ENCODE peak calls at places on chromosomes 13 and 19, in nine cellular contexts. D is PC-3, U is K562, O is left ventricle myocardium inferior, I is nephron progenitor cell, L is neural progenitor cell, T is fibroblast of lung, Z is lower leg skin, C is cardiac fibroblast. P is an unnamed sample.

GRCh38 chr19:45472557-45473365 is 5.0 kb downstream of the FOSB start:
- DNase-seq in C (peak), Z (no peak), T (no peak), D (no peak), U (no peak), I (peak), L (peak), O (no peak), P (no peak)

GRCh38 chr13:31209172-31209818 is 9.5 kb downstream of the B3GLCT start:
- DNase-seq in C (peak), L (peak), Z (peak), T (peak), O (peak), D (no peak), U (no peak), I (peak), P (no peak)

GRCh38 chr13:110524484-110525254 is 36.9 kb downstream of the RAB20 start:
- DNase-seq in U (no peak), L (no peak), T (no peak), I (no peak), O (peak), Z (no peak), C (no peak), D (peak), P (no peak)

GRCh38 chr19:45636902-45637301 is 2.3 kb downstream of the EML2 start:
- DNase-seq in D (no peak), C (no peak), U (no peak), L (no peak), I (no peak), T (no peak), Z (no peak), O (no peak), P (no peak)

GRCh38 chr19:3852614-3853254 is 16.1 kb downstream of the ZFR2 start:
- DNase-seq in T (peak), O (no peak), U (peak), L (no peak), I (no peak), C (peak), D (peak), Z (no peak), P (no peak)

GRCh38 chr13:21980049-21980448 is 309.2 kb downstream of the FGF9 start:
- DNase-seq in O (no peak), C (no peak), D (no peak), U (no peak), T (no peak), L (no peak), I (no peak), Z (no peak), P (no peak)

GRCh38 chr19:20333508-20333907 is 166.5 kb downstream of the ZNF486 start:
- DNase-seq in D (no peak), U (no peak), T (no peak), C (no peak), O (no peak), Z (no peak), I (no peak), L (no peak), P (no peak)

GRCh38 chr19:54209058-54209747 is 8.5 kb downstream of the RPS9 start:
- DNase-seq in L (no peak), O (no peak), T (peak), D (peak), Z (no peak), I (no peak), U (no peak), C (no peak), P (no peak)

GRCh38 chr13:60329221-60329983 is 67.6 kb upstream of the TDRD3 start:
- DNase-seq in L (peak), Z (no peak), C (peak), D (peak), O (no peak), I (peak), T (peak), U (peak), P (peak)

GRCh38 chr13:20412761-20413355 is 112.8 kb downstream of the CRYL1 start:
- DNase-seq in U (no peak), C (no peak), Z (no peak), L (no peak), T (peak), I (no peak), O (no peak), D (peak), P (no peak)

GRCh38 chr13:48403151-48403631 is 9.7 kb downstream of the LPAR6 start:
- DNase-seq in O (no peak), U (no peak), D (no peak), I (no peak), T (no peak), Z (no peak), L (no peak), C (peak), P (no peak)

GRCh38 chr13:51816604-51817254 is 12.8 kb upstream of the DHRS12 start:
- DNase-seq in L (no peak), U (peak), T (no peak), I (no peak), C (no peak), Z (no peak), O (no peak), D (peak), P (no peak)

DNA sequence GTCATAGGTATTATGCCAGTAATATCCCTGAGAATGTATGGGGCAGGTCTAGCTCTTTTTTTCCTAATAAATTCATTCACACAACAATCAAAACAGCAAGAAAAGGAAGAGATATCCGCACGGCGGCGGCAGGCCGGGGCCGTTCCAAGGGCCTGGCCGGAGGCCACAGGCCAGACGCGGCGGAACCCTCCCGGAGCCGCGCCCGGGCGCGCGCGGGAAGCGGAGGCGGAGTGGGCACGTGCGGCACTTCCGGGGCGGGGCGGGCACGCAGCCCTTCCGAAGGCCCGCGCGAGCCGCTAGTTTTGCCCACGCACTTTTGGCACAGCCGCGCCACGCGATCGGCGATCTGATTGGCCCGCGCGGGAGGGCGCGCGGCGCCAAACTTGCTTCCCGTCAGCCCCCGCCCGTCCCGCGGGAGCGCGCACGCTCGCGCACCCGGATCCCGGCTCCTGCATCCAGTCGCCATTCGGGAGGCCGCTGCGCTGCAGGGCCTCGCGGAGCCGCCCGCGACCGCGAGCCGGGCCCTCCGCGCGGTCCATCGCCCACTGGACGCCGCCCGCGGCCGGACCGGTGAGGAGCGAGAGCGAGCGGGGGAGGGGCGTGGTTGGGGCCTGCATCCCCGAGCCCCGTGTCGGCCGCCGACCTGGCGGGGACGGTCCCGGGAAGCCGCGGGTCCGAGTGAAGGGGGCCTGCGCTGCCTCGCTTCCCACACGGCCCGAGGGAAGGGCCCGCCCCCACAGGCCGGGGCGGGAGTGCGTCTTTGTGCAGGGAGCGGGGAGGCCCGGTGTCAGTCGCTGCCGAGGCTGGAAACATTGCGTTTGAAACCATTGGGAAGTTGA is at the start of gene CHAMP1:
- DNase-seq in L (peak), Z (peak), C (peak), I (peak), D (peak), O (peak), U (peak), T (peak), P (peak)
- TF ChIP-seq CTCF in L (peak), Z (no peak), C (no peak), I (no peak), D (no peak), O (no peak), U (no peak), T (no peak), P (no peak)

DNA sequence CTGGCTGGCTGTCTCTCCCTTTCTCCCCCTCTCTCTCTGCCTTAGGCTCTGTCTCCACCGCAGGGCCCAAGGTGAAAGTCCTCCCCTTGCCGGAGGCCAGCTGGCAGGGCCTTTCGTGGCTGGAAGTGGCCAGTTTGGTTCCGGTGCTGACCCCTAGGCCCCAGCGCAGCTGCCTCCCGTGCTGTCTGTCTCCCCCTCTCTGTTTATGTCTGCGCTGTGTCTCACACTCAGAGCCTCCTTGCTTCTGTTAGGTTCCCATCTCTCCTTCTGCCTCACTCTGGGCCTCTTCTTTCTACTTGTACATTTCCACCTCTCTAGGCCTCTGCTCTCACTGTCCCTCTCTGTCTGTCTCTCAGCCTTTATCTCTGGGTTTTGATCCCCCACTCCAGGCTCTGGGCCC is 13.1 kb downstream of the CCDC97 start:
- DNase-seq in U (no peak), L (no peak), T (peak), D (no peak), O (peak), I (peak), Z (no peak), C (peak), P (no peak)
- TF ChIP-seq CTCF in U (no peak), L (no peak), T (no peak), D (no peak), O (no peak), I (no peak), Z (no peak), C (no peak), P (no peak)

GRCh38 chr13:104198811-104199210 is 1132.6 kb upstream of the SLC10A2 start:
- DNase-seq in I (no peak), U (no peak), T (no peak), C (no peak), Z (no peak), L (no peak), O (no peak), D (no peak), P (no peak)

GRCh38 chr13:104206450-104207044 is 1140.3 kb upstream of the SLC10A2 start:
- DNase-seq in C (no peak), U (no peak), Z (no peak), I (no peak), L (no peak), D (no peak), O (no peak), T (no peak), P (no peak)

GRCh38 chr13:104204177-104204576 is 1138.0 kb upstream of the SLC10A2 start:
- DNase-seq in U (no peak), T (no peak), L (no peak), Z (no peak), O (no peak), I (no peak), C (no peak), D (no peak), P (no peak)
- TF ChIP-seq CTCF in U (no peak), T (no peak), L (no peak), Z (no peak), O (no peak), I (no peak), C (no peak), D (peak), P (no peak)

DNA sequence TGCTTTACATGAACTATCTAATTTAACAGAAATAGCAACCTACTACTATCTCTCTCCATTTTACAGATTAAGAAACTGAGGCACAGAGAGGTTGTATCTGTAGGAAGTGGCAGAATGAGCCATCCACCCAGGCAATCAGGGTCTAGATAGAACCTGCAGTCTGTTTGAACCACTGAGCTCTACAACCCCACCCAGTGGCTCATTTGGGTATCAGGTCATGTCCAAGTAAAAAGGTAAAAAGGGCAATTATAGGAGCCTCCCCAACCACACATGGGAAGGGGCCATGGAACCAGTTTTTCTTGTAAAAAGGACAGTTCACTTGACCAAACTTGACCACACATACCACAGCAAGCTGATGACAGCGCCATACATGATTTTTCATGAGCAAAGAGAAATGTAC is 92.9 kb upstream of the SGCG start:
- DNase-seq in T (peak), Z (no peak), C (peak), D (peak), I (peak), O (no peak), L (peak), U (peak), P (peak)
- TF ChIP-seq CTCF in T (peak), Z (no peak), C (peak), D (peak), I (no peak), O (peak), L (peak), U (peak), P (peak)

P was measured in endothelial cell.